ENCODE peak calls at places on chromosomes 11 and 22, in ten cellular contexts. J is activated CD4-positive, alpha-beta T cell treated with anti-CD3 and anti-CD28 coated beads, Interleukin-2, amount 50 U/mL, for 1 hour; L is epithelial cell of prostate; N is cardiac fibroblast; X is WTC11; S is mammary epithelial cell; K is endothelial cell; Y is progenitor cell of endocrine pancreas; F is effector memory CD8-positive, alpha-beta T cell; W is T-cell. A is an unnamed sample.

GRCh38 chr11:104433751-104434150 is 269.8 kb upstream of the PDGFD start:
- DNase-seq in J (no peak), L (no peak), N (no peak), X (no peak), S (no peak), K (no peak), Y (no peak), F (no peak), W (no peak), A (no peak)

GRCh38 chr11:3836903-3837302 is 3.9 kb downstream of the RHOG start:
- DNase-seq in J (peak), L (no peak), N (no peak), X (no peak), S (no peak), K (no peak), Y (no peak), F (no peak), W (peak), A (no peak)

GRCh38 chr11:1060410-1060809 is 14.3 kb upstream of the MUC2 start:
- DNase-seq in J (no peak), L (no peak), N (no peak), X (peak), S (no peak), K (no peak), Y (no peak), F (no peak), W (no peak), A (no peak)

GRCh38 chr22:36334081-36334831 is 53.5 kb downstream of the MYH9 start:
- DNase-seq in J (no peak), L (no peak), N (no peak), X (peak), S (no peak), K (peak), Y (no peak), F (no peak), W (peak), A (no peak)

GRCh38 chr11:57456960-57457642 is 3.2 kb upstream of the RTN4RL2 start:
- DNase-seq in J (peak), L (no peak), N (peak), X (peak), S (peak), K (peak), Y (peak), F (peak), W (peak), A (peak)

GRCh38 chr11:78100276-78101040 is 20.8 kb upstream of the NDUFC2 start:
- DNase-seq in J (no peak), L (no peak), N (no peak), X (no peak), S (no peak), K (no peak), Y (no peak), F (no peak), W (no peak), A (no peak)

GRCh38 chr22:22893077-22893805 is 5.6 kb downstream of the IGLL5 start:
- DNase-seq in J (no peak), L (no peak), N (no peak), X (no peak), S (no peak), K (no peak), Y (no peak), F (no peak), W (no peak), A (no peak)

GRCh38 chr11:37710031-37710430 is 1112.0 kb upstream of the RAG2 start:
- DNase-seq in J (no peak), L (no peak), N (no peak), X (no peak), S (no peak), K (no peak), Y (no peak), F (no peak), W (no peak), A (no peak)

GRCh38 chr11:68122936-68123539 is 1.9 kb upstream of the CHKA start:
- DNase-seq in J (no peak), L (no peak), N (no peak), X (no peak), S (no peak), K (no peak), Y (no peak), F (no peak), W (no peak), A (no peak)

GRCh38 chr11:63508009-63508408 is 2.1 kb downstream of the LGALS12 start:
- DNase-seq in J (no peak), L (no peak), N (peak), X (peak), S (no peak), K (peak), Y (no peak), F (no peak), W (no peak), A (no peak)

GRCh38 chr11:105137286-105137685 is 2.3 kb downstream of the CARD18 start:
- DNase-seq in J (no peak), L (no peak), N (peak), X (no peak), S (peak), K (no peak), Y (no peak), F (no peak), W (no peak), A (no peak)

GRCh38 chr11:97237151-97237550 is 847.3 kb downstream of the JRKL start:
- DNase-seq in J (no peak), L (no peak), N (no peak), X (no peak), S (no peak), K (no peak), Y (no peak), F (no peak), W (no peak), A (no peak)

GRCh38 chr11:34342008-34342533 is 15.7 kb downstream of the ABTB2 start:
- DNase-seq in J (no peak), L (no peak), N (no peak), X (no peak), S (no peak), K (no peak), Y (no peak), F (no peak), W (no peak), A (no peak)

GRCh38 chr11:57396744-57397143 is 6.3 kb upstream of the PRG2 start:
- DNase-seq in J (no peak), L (no peak), N (no peak), X (no peak), S (no peak), K (no peak), Y (no peak), F (no peak), W (no peak), A (no peak)

GRCh38 chr11:111259871-111260270 is 14.3 kb downstream of the POU2AF2 start:
- DNase-seq in J (no peak), L (no peak), N (peak), X (no peak), S (peak), K (no peak), Y (no peak), F (no peak), W (no peak), A (no peak)

GRCh38 chr11:112834277-112834755 is 126.9 kb upstream of the NCAM1 start:
- DNase-seq in J (no peak), L (no peak), N (no peak), X (no peak), S (no peak), K (no peak), Y (no peak), F (no peak), W (no peak), A (no peak)

GRCh38 chr22:30720263-30720837 is 25.7 kb downstream of the OSBP2 start:
- DNase-seq in J (no peak), L (no peak), N (no peak), X (no peak), S (no peak), K (no peak), Y (no peak), F (no peak), W (no peak), A (no peak)

GRCh38 chr22:30459206-30460052 is 12.4 kb downstream of the SEC14L3 start:
- DNase-seq in J (no peak), L (no peak), N (peak), X (peak), S (peak), K (peak), Y (peak), F (no peak), W (no peak), A (peak)

GRCh38 chr11:62457474-62457873 is 38.6 kb downstream of the SCGB1A1 start:
- DNase-seq in J (no peak), L (no peak), N (no peak), X (no peak), S (no peak), K (no peak), Y (no peak), F (no peak), W (no peak), A (no peak)

GRCh38 chr11:83467841-83468240 is 181.7 kb upstream of the CCDC90B start:
- DNase-seq in J (no peak), L (no peak), N (no peak), X (no peak), S (no peak), K (no peak), Y (no peak), F (no peak), W (no peak), A (no peak)

GRCh38 chr11:70507466-70508230 is 109.3 kb downstream of the CTTN start:
- DNase-seq in J (no peak), L (no peak), N (no peak), X (no peak), S (no peak), K (no peak), Y (no peak), F (no peak), W (no peak), A (no peak)

GRCh38 chr11:13479688-13480087 is 16.1 kb downstream of the PTH start:
- DNase-seq in J (no peak), L (no peak), N (no peak), X (no peak), S (no peak), K (no peak), Y (no peak), F (no peak), W (no peak), A (no peak)

GRCh38 chr11:68839953-68840641 is 1.6 kb downstream of the CPT1A start:
- DNase-seq in J (no peak), L (no peak), N (peak), X (no peak), S (no peak), K (no peak), Y (no peak), F (peak), W (peak), A (no peak)

GRCh38 chr22:30192427-30192826 is 54.1 kb downstream of the LIF start:
- DNase-seq in J (no peak), L (no peak), N (peak), X (no peak), S (no peak), K (no peak), Y (no peak), F (no peak), W (no peak), A (no peak)

GRCh38 chr22:50622723-50623327 is 5.1 kb downstream of the ARSA start:
- DNase-seq in J (no peak), L (peak), N (no peak), X (no peak), S (peak), K (no peak), Y (no peak), F (no peak), W (no peak), A (no peak)